ENCODE peak calls at places on chromosomes 12 and 14, in five cellular contexts. O, V, S, X and H are unnamed samples.

GRCh38 chr12:69024413-69024812 is 91.4 kb upstream of the CPM start:
- DNase-seq in O (peak), V (peak), X (no peak), S (peak), H (peak)

GRCh38 chr14:57153286-57153685 is 115.4 kb downstream of the EXOC5 start:
- DNase-seq in S (no peak), O (no peak), X (no peak), V (no peak), H (no peak)

GRCh38 chr12:6273931-6274687 is 36.4 kb upstream of the PLEKHG6 start:
- DNase-seq in V (no peak), O (peak), S (no peak), X (no peak), H (no peak)

GRCh38 chr12:100688451-100688864 is 106.1 kb upstream of the ANO4 start:
- DNase-seq in V (no peak), S (no peak), O (no peak), X (no peak), H (no peak)

GRCh38 chr12:2488596-2488995 is 306.2 kb upstream of the FKBP4 start:
- DNase-seq in X (no peak), S (no peak), O (no peak), V (no peak), H (no peak)

GRCh38 chr14:32075636-32076277 is 1.3 kb upstream of the ARHGAP5 start:
- DNase-seq in V (no peak), S (peak), O (no peak), X (no peak), H (no peak)

GRCh38 chr12:130591736-130592135 is 124.4 kb downstream of the RIMBP2 start:
- DNase-seq in V (no peak), S (no peak), O (no peak), X (no peak), H (no peak)

GRCh38 chr14:64680675-64681060 is 23.6 kb upstream of the PLEKHG3 start:
- DNase-seq in S (no peak), V (no peak), X (no peak), O (no peak), H (no peak)

GRCh38 chr12:58919271-58920101 is 818 bp downstream of the LRIG3 start:
- DNase-seq in V (peak), X (no peak), O (no peak), S (peak), H (no peak)

GRCh38 chr12:127389923-127390322 is 877.0 kb upstream of the TMEM132C start:
- DNase-seq in O (no peak), V (peak), S (peak), X (no peak), H (no peak)

GRCh38 chr14:52790756-52791203 is 627 bp downstream of the GNPNAT1 start:
- DNase-seq in S (no peak), V (no peak), X (no peak), O (no peak), H (no peak)

GRCh38 chr12:4438834-4439596 is 6.6 kb downstream of the FGF6 start:
- DNase-seq in X (no peak), S (no peak), V (no peak), O (no peak), H (no peak)

GRCh38 chr14:68523994-68524725 is 268.7 kb downstream of the ZFP36L1 start:
- DNase-seq in O (no peak), S (peak), V (no peak), X (no peak), H (no peak)

GRCh38 chr14:100019156-100019882 is 45.9 kb upstream of the EVL start:
- DNase-seq in O (no peak), S (no peak), V (no peak), X (no peak), H (no peak)

GRCh38 chr12:12190087-12190809 is 76.6 kb downstream of the LRP6 start:
- DNase-seq in O (no peak), V (no peak), S (no peak), X (no peak), H (no peak)

GRCh38 chr12:12070149-12070548 is 590 bp upstream of the BCL2L14 start:
- DNase-seq in O (no peak), X (no peak), V (no peak), S (no peak), H (no peak)